ENCODE peak calls at places on chromosomes 11 and 22, in six cellular contexts. N is cardiac muscle cell, J is HCT116, B is tibial nerve, O is fibroblast of villous mesenchyme, U is PC-3. T is an unnamed sample.

GRCh38 chr11:75450826-75451783 is 18.1 kb upstream of the KLHL35 start:
- DNase-seq in O (no peak), J (no peak), B (no peak), N (no peak), U (peak; percentile 37), T (peak; percentile 65)

GRCh38 chr22:32823024-32823730 is 21.7 kb downstream of the TIMP3 start:
- DNase-seq in U (peak; percentile 29), O (no peak), J (peak; percentile 43), N (peak; percentile 68), B (no peak), T (peak; percentile 48)

GRCh38 chr11:27971256-27971655 is 136.7 kb downstream of the KIF18A start:
- DNase-seq in B (no peak), N (no peak), J (no peak), O (no peak), U (no peak), T (no peak)

GRCh38 chr11:111775024-111775710 is 9.0 kb upstream of the PPP2R1B start:
- DNase-seq in N (peak; percentile 71), J (no peak), O (peak; percentile 16), B (peak; percentile 44), U (peak; percentile 41), T (no peak)

GRCh38 chr11:537622-538430 is 499 bp downstream of the LRRC56 start:
- DNase-seq in O (no peak), J (no peak), U (no peak), B (no peak), N (no peak), T (no peak)

GRCh38 chr11:45025716-45026492 is 75.2 kb upstream of the TP53I11 start:
- DNase-seq in J (no peak), N (peak; percentile 88), B (no peak), O (no peak), U (no peak), T (peak; percentile 73)

GRCh38 chr11:31768744-31769143 is 42.4 kb downstream of the PAX6 start:
- DNase-seq in J (no peak), U (no peak), B (no peak), O (no peak), N (no peak), T (no peak)

GRCh38 chr11:19868281-19868821 is 155.7 kb downstream of the NAV2 start:
- DNase-seq in J (no peak), N (peak; percentile 96), U (peak; percentile 33), O (peak; percentile 52), B (no peak), T (no peak)

GRCh38 chr22:17120281-17120680 is 879 bp downstream of the TMEM121B start:
- DNase-seq in J (no peak), B (no peak), N (peak; percentile 53), U (no peak), O (peak; percentile 37), T (peak; percentile 86)

GRCh38 chr22:18081416-18081815 is 3.6 kb downstream of the PEX26 start:
- DNase-seq in U (no peak), O (no peak), B (no peak), N (no peak), J (no peak), T (no peak)

GRCh38 chr11:132217856-132218255 is 847.4 kb downstream of the NTM start:
- DNase-seq in U (no peak), B (no peak), N (no peak), O (no peak), J (no peak), T (no peak)

GRCh38 chr11:74265256-74265655 is 46.2 kb downstream of the P4HA3 start:
- DNase-seq in U (no peak), B (no peak), O (no peak), N (no peak), J (no peak), T (no peak)

GRCh38 chr11:28819741-28820140 is 711.6 kb downstream of the METTL15 start:
- DNase-seq in O (no peak), B (no peak), N (no peak), U (no peak), J (no peak), T (no peak)

GRCh38 chr11:120929664-120930154 is 94.2 kb upstream of the TBCEL start:
- DNase-seq in N (peak; percentile 68), U (peak; percentile 50), J (peak; percentile 61), B (no peak), O (peak; percentile 35), T (peak; percentile 72)

GRCh38 chr22:37771702-37772427 is 35.9 kb upstream of the GCAT start:
- DNase-seq in N (no peak), U (no peak), J (no peak), B (no peak), O (no peak), T (no peak)

GRCh38 chr11:71372693-71373657 is 75.2 kb downstream of the DHCR7 start:
- DNase-seq in B (no peak), U (peak; percentile 61), N (peak; percentile 37), O (peak; percentile 27), J (peak; percentile 2), T (no peak)

GRCh38 chr11:45959851-45960250 is 37.4 kb downstream of the LARGE2 start:
- DNase-seq in U (no peak), B (no peak), J (no peak), N (no peak), O (no peak), T (no peak)

GRCh38 chr11:67302571-67303131 is 679 bp upstream of the SSH3 start:
- DNase-seq in J (no peak), O (peak; percentile 59), N (peak; percentile 61), B (no peak), U (peak; percentile 25), T (peak; percentile 38)

GRCh38 chr11:724063-724732 is 18.2 kb downstream of the EPS8L2 start:
- DNase-seq in B (no peak), U (no peak), J (no peak), N (no peak), O (no peak), T (no peak)

GRCh38 chr11:111018571-111018970 is 227.0 kb upstream of the POU2AF2 start:
- DNase-seq in B (no peak), N (peak; percentile 84), U (no peak), O (peak; percentile 53), J (no peak), T (no peak)

GRCh38 chr22:32990187-32990586 is 68.0 kb downstream of the SYN3 start:
- DNase-seq in B (no peak), U (no peak), J (no peak), N (no peak), O (no peak), T (no peak)

GRCh38 chr11:67311051-67311555 is 7.8 kb downstream of the SSH3 start:
- DNase-seq in N (no peak), U (no peak), B (no peak), O (no peak), J (no peak), T (no peak)

GRCh38 chr11:5622802-5623201 is 2.0 kb upstream of the TRIM34 start:
- DNase-seq in B (no peak), N (no peak), J (no peak), O (no peak), U (no peak), T (no peak)

GRCh38 chr11:742156-742546 is 5.1 kb upstream of the TALDO1 start:
- DNase-seq in N (no peak), U (no peak), O (no peak), J (no peak), B (no peak), T (no peak)

GRCh38 chr22:20084547-20085413 is 4.7 kb downstream of the DGCR8 start:
- DNase-seq in U (no peak), N (peak; percentile 21), J (no peak), B (no peak), O (no peak), T (peak; percentile 52)

GRCh38 chr22:42966389-42966998 is 48.5 kb downstream of the PACSIN2 start:
- DNase-seq in N (no peak), O (no peak), J (no peak), B (no peak), U (no peak), T (no peak)

GRCh38 chr11:19978668-19979518 is 181.4 kb downstream of the DBX1 start:
- DNase-seq in O (peak; percentile 86), N (peak; percentile 80), J (peak; percentile 65), U (peak; percentile 71), B (no peak), T (no peak)

GRCh38 chr11:26230021-26230420 is 101.9 kb upstream of the ANO3 start:
- DNase-seq in U (no peak), B (no peak), J (no peak), N (peak; percentile 25), O (peak; percentile 18), T (no peak)

GRCh38 chr22:23856721-23857605 is 712 bp upstream of the SLC2A11 start:
- DNase-seq in J (no peak), B (no peak), N (peak; percentile 50), O (peak; percentile 40), U (no peak), T (peak; percentile 41)

GRCh38 chr11:5624489-5625278 is at the start of gene TRIM34:
- DNase-seq in N (peak; percentile 72), J (no peak), U (peak; percentile 70), B (peak; percentile 33), O (peak; percentile 77), T (peak; percentile 15)

GRCh38 chr11:48087422-48087821 is 107.1 kb downstream of the PTPRJ start:
- DNase-seq in J (no peak), O (no peak), U (no peak), N (no peak), B (no peak), T (no peak)

GRCh38 chr11:102237096-102237735 is 80.1 kb upstream of the BIRC3 start:
- DNase-seq in J (no peak), N (no peak), U (peak; percentile 39), B (no peak), O (peak; percentile 65), T (no peak)

GRCh38 chr11:123979311-123979710 is 1.7 kb upstream of the OR10S1 start:
- DNase-seq in O (no peak), B (no peak), U (no peak), N (no peak), J (no peak), T (no peak)

GRCh38 chr11:122788781-122789535 is 49.3 kb upstream of the CRTAM start:
- DNase-seq in J (no peak), O (no peak), N (no peak), B (no peak), U (no peak), T (no peak)
- TF ChIP-seq CTCF in J (peak; percentile 4), O (no peak), N (no peak), B (no peak), U (peak; percentile 54), T (peak; percentile 34)

DNA sequence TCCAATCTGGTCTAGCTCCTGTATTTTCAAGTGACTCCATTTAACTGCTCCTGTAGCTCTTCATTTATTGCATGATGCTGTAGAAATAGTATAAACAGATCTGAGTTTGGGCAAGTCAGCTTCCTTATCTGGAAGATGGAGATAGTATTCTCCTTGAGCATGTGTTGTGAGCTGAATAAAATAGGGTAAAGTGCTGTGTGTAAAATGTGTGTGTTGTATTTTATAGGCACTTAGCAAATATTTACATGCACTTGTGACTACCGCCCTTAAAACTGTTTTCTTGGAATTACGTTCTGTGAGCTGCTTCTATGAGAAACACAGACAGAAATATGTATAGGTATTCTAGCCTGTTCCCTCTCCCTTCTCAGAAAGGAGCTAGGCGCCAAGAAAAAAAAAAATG is 290.7 kb downstream of the JRKL start:
- DNase-seq in B (no peak), N (no peak), O (no peak), U (peak; percentile 49), J (no peak), T (no peak)
- TF ChIP-seq CTCF in B (no peak), N (no peak), O (no peak), U (no peak), J (no peak), T (no peak)

GRCh38 chr11:65013692-65014145 is 241 bp upstream of the ARL2 start:
- DNase-seq in O (peak; percentile 89), J (peak; percentile 80), B (peak; percentile 78), U (peak; percentile 89), N (peak; percentile 91), T (peak; percentile 93)
- TF ChIP-seq CTCF in O (no peak), J (peak; percentile 87), B (no peak), U (peak; percentile 58), N (no peak), T (peak; percentile 91)

GRCh38 chr22:40654522-40655167 is 18.1 kb upstream of the MRTFA start:
- DNase-seq in N (peak; percentile 69), B (peak; percentile 34), J (no peak), U (peak; percentile 27), O (peak; percentile 86), T (peak; percentile 32)
- TF ChIP-seq CTCF in N (no peak), B (no peak), J (no peak), U (no peak), O (peak; percentile 24), T (peak; percentile 25)